ENCODE peak calls at places on chromosomes 7 and 10, in six cellular contexts. G is H9, V is mesendoderm, U is neuronal stem cell, L is mesenchymal stem cell, F is IMR-90. K is an unnamed sample.

GRCh38 chr10:29543715-29544114 is 91.1 kb downstream of the SVIL start:
- DNase-seq in V (no peak), U (no peak), F (no peak), G (no peak), L (no peak), K (no peak)

GRCh38 chr10:75431180-75432111 is at the start of gene LRMDA:
- DNase-seq in F (no peak), L (peak), G (no peak), V (no peak), U (no peak), K (no peak)

GRCh38 chr7:100571829-100572116 is 1.9 kb downstream of the SAP25 start:
- DNase-seq in F (no peak), L (no peak), V (no peak), G (peak), U (no peak), K (peak)

GRCh38 chr10:132900211-132900756 is 42.1 kb downstream of the CFAP46 start:
- DNase-seq in V (no peak), U (no peak), G (no peak), L (no peak), F (no peak), K (no peak)

GRCh38 chr7:44460325-44460724 is 30.1 kb downstream of the NUDCD3 start:
- DNase-seq in U (no peak), L (no peak), V (no peak), G (no peak), F (no peak), K (no peak)

GRCh38 chr7:44057849-44058758 is 7.3 kb downstream of the PGAM2 start:
- DNase-seq in L (no peak), U (no peak), V (no peak), G (no peak), F (no peak), K (no peak)

GRCh38 chr10:127115086-127115485 is 81.3 kb downstream of the INSYN2A start:
- DNase-seq in U (no peak), L (no peak), G (no peak), V (peak), F (no peak), K (no peak)

GRCh38 chr7:46397591-46397990 is 476.5 kb upstream of the IGFBP3 start:
- DNase-seq in F (no peak), L (no peak), V (no peak), G (no peak), U (no peak), K (peak)

GRCh38 chr10:1295756-1296480 is 239.7 kb downstream of the WDR37 start:
- DNase-seq in F (no peak), L (no peak), V (no peak), G (no peak), U (no peak), K (no peak)

GRCh38 chr10:74145133-74145532 is 5.5 kb downstream of the AP3M1 start:
- DNase-seq in U (no peak), V (no peak), L (peak), G (no peak), F (peak), K (no peak)

GRCh38 chr10:108378779-108379178 is 1214.3 kb upstream of the SORCS1 start:
- DNase-seq in G (no peak), V (no peak), F (no peak), L (no peak), U (no peak), K (no peak)

GRCh38 chr10:66349726-66350125 is 576.1 kb upstream of the LRRTM3 start:
- DNase-seq in U (no peak), F (no peak), L (no peak), V (no peak), G (no peak), K (no peak)

GRCh38 chr10:99532687-99533495 is at the start of gene NKX2-3:
- DNase-seq in L (peak), V (peak), U (no peak), F (peak), G (peak), K (no peak)

GRCh38 chr10:11472158-11472753 is 139.2 kb downstream of the USP6NL start:
- DNase-seq in V (peak), G (peak), F (peak), U (peak), L (peak), K (peak)

GRCh38 chr10:81569488-81569887 is 305.5 kb upstream of the NRG3 start:
- DNase-seq in G (no peak), V (no peak), F (no peak), L (no peak), U (no peak), K (no peak)

GRCh38 chr10:71844695-71845094 is 6.4 kb downstream of the PSAP start:
- DNase-seq in F (no peak), G (no peak), U (no peak), L (no peak), V (no peak), K (no peak)

GRCh38 chr7:44213872-44214595 is 13.3 kb downstream of the YKT6 start:
- DNase-seq in V (peak), G (peak), F (peak), U (peak), L (peak), K (peak)

GRCh38 chr10:130112821-130113220 is 2.2 kb upstream of the C10orf143 start:
- DNase-seq in U (no peak), G (no peak), F (no peak), L (no peak), V (no peak), K (no peak)

GRCh38 chr10:50417486-50417905 is 166.2 kb upstream of the ASAH2 start:
- DNase-seq in F (peak), V (no peak), L (no peak), G (no peak), U (no peak), K (no peak)

GRCh38 chr10:112510384-112510783 is 63.4 kb downstream of the VTI1A start:
- DNase-seq in U (no peak), F (no peak), G (no peak), L (no peak), V (no peak), K (no peak)

GRCh38 chr10:5469353-5470061 is 29.9 kb downstream of the CALML5 start:
- DNase-seq in G (no peak), L (no peak), U (no peak), V (no peak), F (no peak), K (no peak)

GRCh38 chr10:92542458-92542857 is 31.4 kb downstream of the IDE start:
- DNase-seq in U (no peak), L (no peak), F (no peak), G (no peak), V (peak), K (peak)

GRCh38 chr10:5396545-5396944 is 8.1 kb downstream of the TUBAL3 start:
- DNase-seq in V (no peak), L (no peak), U (no peak), F (no peak), G (no peak), K (no peak)

GRCh38 chr10:58754419-58755180 is 241.9 kb downstream of the BICC1 start:
- DNase-seq in F (no peak), L (no peak), G (no peak), U (no peak), V (no peak), K (no peak)

GRCh38 chr10:94279835-94280709 is 82.7 kb downstream of the NOC3L start:
- DNase-seq in G (peak), F (peak), U (peak), V (peak), L (peak), K (peak)

GRCh38 chr10:88810196-88810961 is 7.8 kb downstream of the LIPM start:
- DNase-seq in F (peak), L (peak), G (peak), U (peak), V (peak), K (peak)

GRCh38 chr7:38506004-38506403 is 125.2 kb downstream of the AMPH start:
- DNase-seq in G (no peak), L (no peak), F (no peak), U (no peak), V (no peak), K (no peak)

GRCh38 chr10:43653746-43654145 is 5.1 kb upstream of the ZNF32 start:
- DNase-seq in U (no peak), V (no peak), F (peak), L (no peak), G (no peak), K (no peak)

GRCh38 chr10:86399514-86399878 is 32.9 kb upstream of the GRID1 start:
- DNase-seq in V (no peak), F (no peak), G (no peak), U (no peak), L (no peak), K (no peak)

GRCh38 chr7:16846611-16847165 is 35.1 kb downstream of the AGR3 start:
- DNase-seq in G (no peak), F (no peak), L (no peak), U (no peak), V (no peak), K (peak)

GRCh38 chr10:113221756-113222168 is 271.7 kb downstream of the TCF7L2 start:
- DNase-seq in G (peak), V (peak), L (peak), F (no peak), U (no peak), K (peak)

GRCh38 chr7:158856883-158857668 is 718 bp downstream of the DYNC2I1 start:
- DNase-seq in V (no peak), U (no peak), F (no peak), G (no peak), L (peak), K (peak)

GRCh38 chr10:115861864-115862263 is 411.1 kb downstream of the GFRA1 start:
- DNase-seq in V (no peak), L (peak), F (peak), G (no peak), U (no peak), K (no peak)

GRCh38 chr7:74457007-74457406 is 3.3 kb downstream of the GTF2IRD1 start:
- DNase-seq in L (no peak), G (no peak), V (no peak), U (no peak), F (no peak), K (no peak)

GRCh38 chr7:140003913-140004382 is 58.8 kb downstream of the PARP12 start:
- DNase-seq in V (peak), L (peak), U (peak), F (peak), G (peak), K (peak)

GRCh38 chr10:79413196-79413595 is 32.2 kb downstream of the ZCCHC24 start:
- DNase-seq in V (peak), G (no peak), L (peak), F (peak), U (no peak), K (no peak)

GRCh38 chr7:129952164-129952652 is 552 bp downstream of the UBE2H start:
- DNase-seq in U (no peak), F (no peak), G (peak), V (peak), L (peak), K (peak)

GRCh38 chr7:104653870-104654401 is 325.5 kb downstream of the LHFPL3 start:
- DNase-seq in F (no peak), U (no peak), V (no peak), G (no peak), L (no peak), K (peak)

GRCh38 chr10:12819071-12819470 is 182.4 kb downstream of the CCDC3 start:
- DNase-seq in G (no peak), V (peak), F (no peak), U (no peak), L (no peak), K (no peak)
- H4K8ac ChIP-seq in G (no peak), V (no peak), F (no peak), U (no peak), L (no peak), K (no peak)

GRCh38 chr7:2497500-2498336 is 21.5 kb upstream of the GRIFIN start:
- DNase-seq in G (no peak), V (no peak), L (no peak), F (no peak), U (no peak), K (no peak)

GRCh38 chr7:2497065-2497464 is 20.9 kb upstream of the GRIFIN start:
- DNase-seq in L (no peak), G (no peak), U (no peak), V (no peak), F (no peak), K (no peak)

GRCh38 chr7:2494191-2495130 is 18.3 kb upstream of the GRIFIN start:
- DNase-seq in L (no peak), U (no peak), F (no peak), V (no peak), G (no peak), K (no peak)

GRCh38 chr7:2496375-2496774 is 20.2 kb upstream of the GRIFIN start:
- DNase-seq in F (no peak), V (no peak), U (no peak), G (no peak), L (no peak), K (no peak)

GRCh38 chr7:2495402-2496309 is 19.5 kb upstream of the GRIFIN start:
- DNase-seq in G (no peak), U (peak), V (peak), L (no peak), F (no peak), K (no peak)
- H2BK5ac ChIP-seq in G (no peak), U (peak), V (no peak), L (no peak), F (no peak), K (no peak)

DNA sequence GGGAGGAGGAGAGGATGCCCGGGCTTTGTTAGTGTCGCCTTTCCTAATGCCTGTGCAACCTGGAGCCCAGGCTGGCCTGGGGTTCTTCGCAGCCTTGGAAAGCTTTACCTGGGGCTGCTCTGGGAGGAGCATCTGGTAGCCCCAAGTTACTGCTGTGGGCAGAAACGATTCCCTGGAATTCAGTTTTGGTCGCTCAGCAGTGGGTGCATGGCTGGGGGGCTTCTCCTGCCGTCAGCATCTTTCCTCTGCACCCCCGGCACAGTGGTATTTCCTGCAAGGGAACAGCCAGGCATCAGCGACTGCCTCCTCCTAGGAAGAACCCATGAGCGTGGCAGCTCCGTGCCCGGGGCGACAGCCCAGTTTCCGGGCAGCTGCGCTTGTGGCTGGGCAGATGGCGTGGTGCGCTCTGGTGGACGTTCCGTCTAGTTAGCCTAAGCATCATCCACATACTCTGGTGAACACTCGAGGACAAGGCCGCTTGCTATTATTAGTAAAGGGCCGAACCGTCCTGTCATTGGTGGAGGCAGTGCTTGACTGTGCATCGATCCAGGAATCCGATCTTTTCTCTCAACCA is 107.0 kb upstream of the BTBD16 start:
- DNase-seq in F (no peak), V (peak), U (peak), L (peak), G (no peak), K (no peak)
- H4K8ac ChIP-seq in F (no peak), V (no peak), U (no peak), L (peak), G (no peak), K (no peak)

DNA sequence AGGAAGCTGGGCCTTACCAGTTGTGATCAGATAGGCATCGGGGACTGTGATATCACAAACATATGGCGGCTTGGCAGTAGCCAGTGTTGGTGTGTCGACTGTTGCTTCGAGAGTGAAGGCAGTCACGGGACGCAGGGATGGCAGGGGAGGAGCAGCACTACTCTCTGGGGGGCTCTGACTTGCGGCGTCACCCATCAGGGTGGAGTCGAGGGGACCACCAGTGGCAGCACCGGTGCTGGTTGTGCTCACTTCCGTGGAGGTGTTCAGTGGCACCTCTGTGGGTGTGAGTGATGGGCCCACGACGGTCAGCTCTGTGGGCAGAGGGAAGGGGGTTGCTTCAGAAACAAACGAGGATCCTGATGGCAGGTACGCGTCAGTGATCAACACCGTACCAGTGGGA is 64.5 kb downstream of the KIAA1549 start:
- DNase-seq in L (no peak), U (no peak), V (no peak), G (no peak), F (no peak), K (no peak)
- H2BK5ac ChIP-seq in L (no peak), U (no peak), V (no peak), G (no peak), F (no peak), K (no peak)

DNA sequence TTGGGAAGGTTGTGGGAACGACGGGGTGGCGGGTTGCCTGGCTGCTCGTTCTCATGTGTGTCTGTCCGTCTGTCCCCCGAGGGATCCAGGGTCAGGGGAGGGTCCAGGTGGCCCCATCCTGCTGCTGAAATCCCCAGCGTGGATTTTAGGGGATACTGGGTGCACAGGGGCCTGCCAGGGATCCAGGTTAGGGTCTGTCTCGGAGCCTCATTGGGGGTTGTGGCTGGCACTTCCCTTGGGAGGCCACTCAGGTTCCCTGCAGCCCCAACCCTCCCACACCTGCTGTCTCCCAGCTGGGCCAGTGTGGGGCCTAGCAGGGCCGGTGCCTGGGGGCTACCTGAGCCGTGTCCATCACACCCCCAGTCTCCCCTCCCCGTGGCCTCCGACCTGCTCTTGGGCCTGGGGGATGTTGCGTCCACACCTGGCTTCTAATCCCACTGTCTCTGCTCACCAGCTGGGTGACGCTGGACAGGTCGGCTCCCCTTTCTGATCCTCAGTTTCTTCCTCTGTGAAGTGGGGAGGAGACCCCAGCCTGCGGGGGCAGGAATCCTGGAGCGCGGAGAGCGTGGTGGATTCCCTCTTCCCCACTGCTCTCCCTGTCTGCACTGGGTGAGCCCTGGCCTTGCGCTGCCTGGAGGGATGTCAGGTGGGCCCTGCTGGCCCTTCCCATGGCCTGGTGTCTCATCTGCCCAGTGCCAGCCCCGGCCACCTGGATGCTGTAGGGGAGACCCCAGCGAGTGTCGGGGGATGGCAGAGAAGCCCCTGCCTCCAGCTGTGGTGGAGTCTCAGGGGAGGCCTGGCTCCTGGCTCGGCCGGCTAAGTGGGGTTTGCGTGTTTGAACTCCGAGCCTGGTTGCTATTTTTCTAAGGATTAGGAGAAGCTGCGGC is 81.6 kb downstream of the UNCX start:
- DNase-seq in L (no peak), F (no peak), G (peak), V (no peak), U (no peak), K (no peak)
- H4K8ac ChIP-seq in L (no peak), F (no peak), G (no peak), V (no peak), U (peak), K (no peak)

GRCh38 chr10:124453965-124454610 is 4.3 kb upstream of the NKX1-2 start:
- DNase-seq in F (no peak), U (no peak), G (peak), L (no peak), V (peak), K (peak)

GRCh38 chr10:124458874-124459273 is 2.7 kb upstream of the LHPP start:
- DNase-seq in L (no peak), U (no peak), F (no peak), V (peak), G (peak), K (no peak)

GRCh38 chr10:124459395-124459794 is 2.2 kb upstream of the LHPP start:
- DNase-seq in L (no peak), U (no peak), F (no peak), V (peak), G (no peak), K (peak)

GRCh38 chr10:124458473-124458872 is 3.1 kb upstream of the LHPP start:
- DNase-seq in G (no peak), V (no peak), L (no peak), U (no peak), F (no peak), K (no peak)

DNA sequence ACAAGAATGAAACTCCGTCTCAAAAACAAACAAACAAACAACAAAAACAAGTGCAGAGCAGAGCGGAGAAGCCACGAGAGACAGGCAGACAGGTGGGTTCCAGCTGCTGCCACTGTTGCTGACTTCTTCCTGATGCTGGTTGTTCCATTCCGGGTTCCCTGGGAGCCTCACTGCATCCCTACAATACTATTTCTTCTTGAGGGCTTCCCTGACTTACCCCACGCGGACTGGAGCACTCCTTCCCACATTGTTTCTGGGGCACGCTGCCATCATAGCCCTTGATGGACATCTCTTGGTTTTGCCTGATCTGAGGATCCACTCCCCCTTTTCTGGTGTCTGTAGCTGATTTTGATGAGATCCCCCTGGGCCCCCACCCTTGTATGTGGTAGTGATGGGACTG is 5.6 kb upstream of the NKX1-2 start:
- DNase-seq in V (no peak), U (no peak), L (no peak), F (no peak), G (peak), K (no peak)
- H2BK5ac ChIP-seq in V (peak), U (no peak), L (no peak), F (no peak), G (no peak), K (no peak)